ENCODE peak calls at places on chromosome X, in four cellular contexts. One of them, this sample, is unnamed.

GRCh38 chrX:73563740-73564073 is 710 bp downstream of the CHIC1 start:
- DNase-seq in upper lobe of right lung: no peak
- DNase-seq in A549: peak; percentile 3
- DNase-seq in heart right ventricle: no peak
- DNase-seq in this sample: no peak

GRCh38 chrX:8846271-8846670 is 45.1 kb upstream of the FAM9A start:
- DNase-seq in heart right ventricle: no peak
- DNase-seq in A549: no peak
- DNase-seq in upper lobe of right lung: no peak
- DNase-seq in this sample: no peak

GRCh38 chrX:11309220-11309619 is 16.0 kb downstream of the AMELX start:
- DNase-seq in heart right ventricle: no peak
- DNase-seq in upper lobe of right lung: no peak
- DNase-seq in A549: no peak
- DNase-seq in this sample: no peak

GRCh38 chrX:106263817-106264216 is 95.7 kb downstream of the PWWP3B start:
- DNase-seq in upper lobe of right lung: no peak
- DNase-seq in A549: no peak
- DNase-seq in heart right ventricle: no peak
- DNase-seq in this sample: no peak

GRCh38 chrX:96987228-96987627 is 103.5 kb downstream of the RPA4 start:
- DNase-seq in A549: no peak
- DNase-seq in heart right ventricle: no peak
- DNase-seq in upper lobe of right lung: no peak
- DNase-seq in this sample: no peak

GRCh38 chrX:384861-385260 is 1.8 kb downstream of the PPP2R3B start:
- DNase-seq in heart right ventricle: no peak
- DNase-seq in upper lobe of right lung: no peak
- DNase-seq in A549: no peak
- DNase-seq in this sample: no peak

GRCh38 chrX:109299091-109299490 is 182.8 kb downstream of the GUCY2F start:
- DNase-seq in upper lobe of right lung: no peak
- DNase-seq in A549: no peak
- DNase-seq in heart right ventricle: no peak
- DNase-seq in this sample: no peak

GRCh38 chrX:64996805-64997204 is 20.6 kb upstream of the ZC4H2 start:
- DNase-seq in upper lobe of right lung: no peak
- DNase-seq in heart right ventricle: no peak
- DNase-seq in A549: no peak
- DNase-seq in this sample: no peak

GRCh38 chrX:148133099-148133725 is 152.1 kb downstream of the FMR1NB start:
- DNase-seq in heart right ventricle: no peak
- DNase-seq in upper lobe of right lung: no peak
- DNase-seq in A549: no peak
- DNase-seq in this sample: no peak

DNA sequence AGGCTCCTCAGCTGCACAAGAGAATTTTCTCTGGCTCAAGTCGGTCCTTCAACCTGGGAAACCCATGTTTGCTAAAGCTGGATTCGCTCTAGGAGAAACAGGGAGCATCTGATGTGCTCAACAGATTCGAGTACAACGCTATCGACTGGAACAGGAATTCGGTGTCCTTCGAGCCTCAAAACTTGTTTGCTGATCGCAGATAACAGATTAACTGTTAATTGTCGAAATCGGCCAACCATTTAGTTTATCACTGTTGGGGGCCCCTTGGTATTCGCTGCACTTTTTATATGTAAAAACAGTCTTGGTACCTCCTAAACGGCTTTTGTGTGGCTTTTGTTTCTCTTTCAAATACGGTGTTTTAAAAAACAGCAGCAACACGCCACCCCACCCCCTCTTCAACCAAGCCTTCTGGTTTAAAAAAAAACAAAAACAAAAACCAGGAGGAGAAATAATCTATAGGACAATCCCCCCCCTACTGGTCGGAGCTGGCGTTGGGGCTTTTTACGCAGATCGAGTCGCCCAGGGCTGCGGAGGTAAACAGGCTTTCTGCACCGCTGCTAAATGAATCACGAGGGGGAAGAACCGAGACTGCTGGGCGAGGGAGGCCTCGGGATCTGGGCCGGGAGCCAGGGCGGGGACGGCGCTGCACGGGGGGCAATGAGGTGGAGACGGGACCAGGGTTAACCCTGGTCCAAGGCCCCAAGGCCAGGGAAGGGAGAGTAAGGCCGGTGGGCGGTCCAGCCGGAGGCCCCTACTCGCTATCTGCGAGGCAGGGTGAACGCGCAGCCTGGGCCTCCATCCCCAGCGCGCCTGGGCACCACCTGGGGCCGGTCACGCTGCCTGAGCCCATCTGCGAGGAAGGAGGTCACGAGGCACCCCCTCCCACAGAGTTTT is 71.7 kb upstream of the BCOR start:
- DNase-seq in heart right ventricle: no peak
- DNase-seq in A549: peak; percentile 73
- DNase-seq in upper lobe of right lung: peak; percentile 73
- DNase-seq in this sample: peak; percentile 78
- H3K4me3 ChIP-seq in heart right ventricle: peak overlapping the region; percentile 19
- H3K4me3 ChIP-seq in A549: peak overlapping the region; percentile 14
- H3K4me3 ChIP-seq in upper lobe of right lung: no peak overlapping the region
- H3K4me3 ChIP-seq in this sample: no peak overlapping the region

GRCh38 chrX:19514791-19515614 is at the start of gene MAP3K15:
- DNase-seq in heart right ventricle: no peak
- DNase-seq in upper lobe of right lung: peak; percentile 72
- DNase-seq in A549: peak; percentile 66
- DNase-seq in this sample: no peak
- H3K4me3 ChIP-seq in heart right ventricle: peak within 1 kb of the TSS; percentile 32
- H3K4me3 ChIP-seq in upper lobe of right lung: peak within 1 kb of the TSS; percentile 38
- H3K4me3 ChIP-seq in A549: peak within 1 kb of the TSS; percentile 60
- H3K4me3 ChIP-seq in this sample: no peak within 1 kb of the TSS

GRCh38 chrX:17375361-17375630 is 296 bp downstream of the NHS start:
- DNase-seq in upper lobe of right lung: no peak
- DNase-seq in A549: peak; percentile 5
- DNase-seq in heart right ventricle: no peak
- DNase-seq in this sample: no peak
- H3K4me3 ChIP-seq in upper lobe of right lung: peak overlapping the region; percentile 52
- H3K4me3 ChIP-seq in A549: peak overlapping the region; percentile 93
- H3K4me3 ChIP-seq in heart right ventricle: peak overlapping the region; percentile 57
- H3K4me3 ChIP-seq in this sample: peak overlapping the region; percentile 56

GRCh38 chrX:18885317-18886004 is 98.5 kb downstream of the PHKA2 start:
- DNase-seq in upper lobe of right lung: no peak
- DNase-seq in A549: no peak
- DNase-seq in heart right ventricle: no peak
- DNase-seq in this sample: peak; percentile 80
- H3K4me3 ChIP-seq in upper lobe of right lung: peak overlapping the region; percentile 45
- H3K4me3 ChIP-seq in A549: peak overlapping the region; percentile 35
- H3K4me3 ChIP-seq in heart right ventricle: peak overlapping the region; percentile 52
- H3K4me3 ChIP-seq in this sample: no peak overlapping the region

DNA sequence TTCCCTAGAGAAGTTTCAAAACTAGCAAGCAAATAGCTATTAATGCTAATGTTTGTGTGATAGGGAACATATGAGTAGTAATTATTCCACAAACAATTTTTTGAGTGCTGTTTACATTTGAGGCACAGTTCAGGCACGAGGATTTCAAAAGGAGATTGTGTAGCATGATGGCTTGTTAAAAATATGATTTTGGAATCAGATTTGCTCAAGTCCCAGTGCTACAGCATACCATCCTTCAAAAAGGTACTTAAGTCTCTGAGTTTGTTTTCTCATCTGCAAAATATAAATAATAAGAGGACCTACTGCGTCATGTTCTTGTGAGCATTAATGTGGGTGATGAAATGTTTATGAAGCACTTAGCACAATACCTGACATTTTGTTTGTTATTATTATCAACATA is 11.3 kb downstream of the TLR8 start:
- DNase-seq in upper lobe of right lung: no peak
- DNase-seq in heart right ventricle: no peak
- DNase-seq in A549: no peak
- DNase-seq in this sample: no peak
- H3K4me3 ChIP-seq in upper lobe of right lung: no peak overlapping the region
- H3K4me3 ChIP-seq in heart right ventricle: no peak overlapping the region
- H3K4me3 ChIP-seq in A549: no peak overlapping the region
- H3K4me3 ChIP-seq in this sample: no peak overlapping the region

DNA sequence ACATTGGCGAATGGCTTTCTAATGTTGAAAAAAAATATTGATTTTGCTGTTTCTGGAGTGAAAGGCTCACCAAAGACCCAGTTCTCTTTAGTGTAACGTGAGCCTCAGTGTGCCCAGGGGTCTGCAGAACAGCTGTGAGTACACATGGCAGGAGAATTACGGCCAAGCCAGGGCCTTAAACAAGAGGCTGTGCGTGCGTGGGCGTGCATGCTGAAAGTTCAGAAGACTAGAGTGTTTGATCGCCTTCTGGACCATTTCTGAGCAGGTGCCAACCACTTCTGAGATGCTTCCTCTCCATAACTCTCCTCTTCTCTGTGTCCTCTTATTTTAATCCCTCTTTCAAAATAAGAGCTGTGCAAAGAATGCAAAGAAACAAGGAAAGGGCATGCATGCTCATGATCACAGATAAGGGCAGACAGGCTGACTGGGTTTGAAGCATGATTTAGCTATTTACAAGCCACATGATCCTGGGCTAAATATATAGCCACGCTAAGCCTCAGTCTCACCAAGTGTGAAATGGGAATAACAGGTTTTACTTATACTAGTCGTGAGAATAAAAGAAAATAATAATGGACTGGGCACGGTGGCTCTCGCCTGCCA is 9.9 kb downstream of the PHEX start:
- DNase-seq in A549: no peak
- DNase-seq in heart right ventricle: no peak
- DNase-seq in upper lobe of right lung: no peak
- DNase-seq in this sample: no peak
- H3K4me3 ChIP-seq in A549: no peak overlapping the region
- H3K4me3 ChIP-seq in heart right ventricle: no peak overlapping the region
- H3K4me3 ChIP-seq in upper lobe of right lung: no peak overlapping the region
- H3K4me3 ChIP-seq in this sample: no peak overlapping the region

GRCh38 chrX:2705036-2705435 is 13.9 kb downstream of the CD99 start:
- DNase-seq in heart right ventricle: peak; percentile 48
- DNase-seq in A549: no peak
- DNase-seq in upper lobe of right lung: no peak
- DNase-seq in this sample: no peak

GRCh38 chrX:2705461-2705860 is 14.4 kb downstream of the CD99 start:
- DNase-seq in upper lobe of right lung: no peak
- DNase-seq in heart right ventricle: no peak
- DNase-seq in A549: no peak
- DNase-seq in this sample: no peak

GRCh38 chrX:2708601-2709200 is 17.6 kb downstream of the CD99 start:
- DNase-seq in heart right ventricle: no peak
- DNase-seq in A549: no peak
- DNase-seq in upper lobe of right lung: no peak
- DNase-seq in this sample: peak; percentile 63

GRCh38 chrX:2708016-2708415 is 16.9 kb downstream of the CD99 start:
- DNase-seq in heart right ventricle: no peak
- DNase-seq in upper lobe of right lung: no peak
- DNase-seq in A549: no peak
- DNase-seq in this sample: no peak

GRCh38 chrX:2707334-2707760 is 16.3 kb downstream of the CD99 start:
- DNase-seq in upper lobe of right lung: no peak
- DNase-seq in A549: peak; percentile 83
- DNase-seq in heart right ventricle: peak; percentile 55
- DNase-seq in this sample: peak; percentile 74
- H3K4me3 ChIP-seq in upper lobe of right lung: no peak overlapping the region
- H3K4me3 ChIP-seq in A549: peak overlapping the region; percentile 2
- H3K4me3 ChIP-seq in heart right ventricle: peak overlapping the region; percentile 2
- H3K4me3 ChIP-seq in this sample: no peak overlapping the region

GRCh38 chrX:46737041-46737440 is 21.9 kb downstream of the SLC9A7 start:
- DNase-seq in A549: no peak
- DNase-seq in upper lobe of right lung: no peak
- DNase-seq in heart right ventricle: no peak
- DNase-seq in this sample: no peak

GRCh38 chrX:46737462-46737861 is 21.5 kb downstream of the SLC9A7 start:
- DNase-seq in upper lobe of right lung: no peak
- DNase-seq in heart right ventricle: no peak
- DNase-seq in A549: no peak
- DNase-seq in this sample: no peak

GRCh38 chrX:46735625-46736024 is 23.3 kb downstream of the SLC9A7 start:
- DNase-seq in heart right ventricle: no peak
- DNase-seq in upper lobe of right lung: no peak
- DNase-seq in A549: no peak
- DNase-seq in this sample: no peak

DNA sequence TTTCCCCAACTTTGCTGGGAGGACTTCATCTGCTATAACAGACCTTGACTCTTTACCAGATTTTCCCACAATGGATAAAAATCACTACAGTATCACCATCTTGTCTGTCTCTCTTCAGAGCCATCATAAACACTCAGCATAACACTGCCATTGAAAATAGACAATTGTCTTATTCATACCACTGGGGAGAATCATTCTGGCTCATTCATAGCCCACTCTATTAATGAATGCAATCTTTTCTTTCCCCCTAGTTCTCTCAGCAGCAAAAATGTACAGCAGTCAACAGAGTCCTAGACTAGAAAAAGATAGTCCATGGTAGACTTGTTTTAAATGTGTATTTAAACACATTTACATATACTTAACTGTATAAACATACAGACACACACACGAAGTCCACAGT is 19.2 kb downstream of the SLC9A7 start:
- DNase-seq in A549: no peak
- DNase-seq in heart right ventricle: no peak
- DNase-seq in upper lobe of right lung: no peak
- DNase-seq in this sample: no peak
- H3K4me3 ChIP-seq in A549: no peak overlapping the region
- H3K4me3 ChIP-seq in heart right ventricle: no peak overlapping the region
- H3K4me3 ChIP-seq in upper lobe of right lung: no peak overlapping the region
- H3K4me3 ChIP-seq in this sample: no peak overlapping the region

DNA sequence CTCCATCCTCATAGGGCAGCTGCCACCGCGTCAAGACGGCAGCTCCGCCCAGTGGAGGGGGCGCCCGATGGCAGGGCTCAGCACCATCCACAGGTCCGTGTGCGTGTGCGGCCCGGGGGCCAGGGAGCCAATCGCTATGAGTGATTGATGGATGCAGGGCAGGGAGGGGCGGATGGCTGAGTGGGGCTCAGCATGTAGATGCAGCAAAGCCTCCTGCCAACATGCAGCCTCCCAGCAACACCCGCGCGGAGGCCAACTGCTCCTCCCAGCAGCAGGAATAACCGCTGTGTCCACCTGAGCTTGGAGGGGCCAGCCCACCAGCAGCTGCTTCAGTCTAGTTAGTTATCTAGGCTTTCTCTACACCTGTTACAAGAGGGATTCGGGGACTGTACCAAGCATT is 77.4 kb downstream of the MTMR1 start:
- DNase-seq in upper lobe of right lung: no peak
- DNase-seq in heart right ventricle: no peak
- DNase-seq in A549: no peak
- DNase-seq in this sample: no peak
- H3K4me3 ChIP-seq in upper lobe of right lung: no peak overlapping the region
- H3K4me3 ChIP-seq in heart right ventricle: no peak overlapping the region
- H3K4me3 ChIP-seq in A549: no peak overlapping the region
- H3K4me3 ChIP-seq in this sample: no peak overlapping the region

DNA sequence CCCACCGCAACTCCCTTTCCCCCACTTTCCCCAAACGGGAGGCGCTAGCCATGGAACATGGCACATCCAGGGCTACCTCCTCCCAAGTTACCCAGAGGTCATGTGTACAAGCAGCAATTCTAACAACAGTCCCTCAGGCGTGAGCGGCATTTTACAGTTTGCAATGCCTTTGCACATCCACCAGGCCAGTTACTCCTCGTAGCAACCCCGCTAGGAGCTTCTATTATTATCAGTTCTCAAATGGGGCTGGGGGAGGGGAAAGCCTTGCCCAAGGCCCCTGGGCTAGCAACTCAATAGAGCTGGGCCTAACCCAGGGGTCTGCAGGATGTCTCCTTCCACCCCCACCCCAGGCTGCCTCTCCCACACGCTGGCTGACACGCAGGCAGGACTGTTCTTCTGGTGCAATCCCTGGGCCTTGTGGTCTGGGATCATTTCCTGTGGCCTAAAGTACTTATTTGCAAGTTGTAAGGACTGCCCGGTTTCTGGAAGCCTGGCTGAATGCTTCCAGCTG is 27.8 kb downstream of the PJA1 start:
- DNase-seq in A549: no peak
- DNase-seq in upper lobe of right lung: no peak
- DNase-seq in heart right ventricle: peak; percentile 16
- DNase-seq in this sample: peak; percentile 68
- H3K4me3 ChIP-seq in A549: no peak overlapping the region
- H3K4me3 ChIP-seq in upper lobe of right lung: peak overlapping the region; percentile 19
- H3K4me3 ChIP-seq in heart right ventricle: peak overlapping the region; percentile 7
- H3K4me3 ChIP-seq in this sample: no peak overlapping the region